ENCODE peak calls at places on chromosome 1, in ten cellular contexts. M, U, E, D, V, H, Q, S, K and B are unnamed samples.

GRCh38 chr1:11655263-11656079 is 794 bp downstream of the FBXO44 start:
- DNase-seq in U (no peak), H (no peak), K (no peak), D (no peak), S (no peak), Q (no peak), V (no peak), E (no peak), M (no peak), B (no peak)

GRCh38 chr1:198751741-198752140 is 112.9 kb downstream of the PTPRC start:
- DNase-seq in M (no peak), K (no peak), D (no peak), Q (no peak), H (no peak), E (no peak), S (no peak), V (no peak), U (no peak), B (no peak)

GRCh38 chr1:226520640-226521355 is 27.8 kb upstream of the STUM start:
- DNase-seq in V (no peak), Q (no peak), M (no peak), U (no peak), S (no peak), D (no peak), K (no peak), E (no peak), H (no peak), B (no peak)

GRCh38 chr1:93608188-93609109 is 73.2 kb downstream of the BCAR3 start:
- DNase-seq in H (no peak), K (no peak), E (no peak), U (no peak), S (no peak), Q (no peak), V (no peak), M (no peak), D (no peak), B (no peak)

GRCh38 chr1:64734289-64734652 is 10.6 kb upstream of the RAVER2 start:
- DNase-seq in H (no peak), K (no peak), D (no peak), S (no peak), Q (no peak), E (no peak), M (no peak), V (no peak), U (no peak), B (no peak)

GRCh38 chr1:38530957-38531356 is 328.6 kb downstream of the RRAGC start:
- DNase-seq in E (no peak), D (no peak), K (no peak), U (no peak), Q (no peak), M (no peak), H (no peak), S (no peak), V (no peak), B (no peak)

GRCh38 chr1:214570442-214570841 is 19.0 kb upstream of the PTPN14 start:
- DNase-seq in D (peak; percentile 37), Q (no peak), U (no peak), H (no peak), M (no peak), E (no peak), S (no peak), V (no peak), K (no peak), B (peak; percentile 44)

GRCh38 chr1:43321331-43321891 is 16.2 kb upstream of the MPL start:
- DNase-seq in M (no peak), V (no peak), Q (no peak), D (no peak), S (no peak), H (no peak), E (no peak), U (no peak), K (no peak), B (no peak)

GRCh38 chr1:175075572-175076568 is 8.2 kb downstream of the TNN start:
- DNase-seq in E (no peak), V (no peak), Q (no peak), H (no peak), K (no peak), S (no peak), U (no peak), M (peak; percentile 26), D (peak; percentile 51), B (no peak)

GRCh38 chr1:116076831-116077230 is 34.4 kb upstream of the MAB21L3 start:
- DNase-seq in U (no peak), E (no peak), D (peak; percentile 19), K (no peak), Q (no peak), M (peak; percentile 23), H (no peak), V (no peak), S (no peak), B (no peak)

GRCh38 chr1:33426906-33427305 is 4.0 kb downstream of the PHC2 start:
- DNase-seq in D (no peak), Q (no peak), K (no peak), H (no peak), S (no peak), V (no peak), M (no peak), U (no peak), E (no peak), B (no peak)

GRCh38 chr1:3543076-3544049 is 67.9 kb downstream of the MEGF6 start:
- DNase-seq in U (no peak), E (no peak), D (peak; percentile 96), K (no peak), V (peak; percentile 77), M (peak; percentile 87), Q (peak; percentile 60), S (no peak), H (no peak), B (peak; percentile 98)

GRCh38 chr1:9302745-9303524 is 10.2 kb downstream of the SPSB1 start:
- DNase-seq in S (no peak), U (no peak), V (no peak), Q (no peak), H (no peak), D (peak; percentile 97), M (peak; percentile 70), K (no peak), E (peak; percentile 54), B (peak; percentile 90)

GRCh38 chr1:31122779-31123178 is 57.3 kb upstream of the PUM1 start:
- DNase-seq in Q (no peak), D (peak; percentile 33), E (no peak), U (no peak), V (no peak), S (no peak), K (no peak), H (no peak), M (no peak), B (peak; percentile 51)

GRCh38 chr1:178091986-178092745 is 1.7 kb upstream of the RASAL2 start:
- DNase-seq in S (no peak), H (no peak), Q (no peak), D (peak; percentile 88), M (no peak), E (no peak), K (no peak), V (no peak), U (no peak), B (no peak)

GRCh38 chr1:84406209-84406917 is 8.1 kb downstream of the DNASE2B start:
- DNase-seq in V (no peak), Q (no peak), H (no peak), S (no peak), M (peak; percentile 58), U (no peak), E (no peak), K (no peak), D (peak; percentile 13), B (peak; percentile 20)

GRCh38 chr1:173190101-173190895 is 16.8 kb downstream of the TNFSF4 start:
- DNase-seq in Q (peak; percentile 57), S (no peak), D (peak; percentile 77), K (no peak), H (no peak), V (peak; percentile 85), E (peak; percentile 66), U (no peak), M (peak; percentile 72), B (peak; percentile 56)

GRCh38 chr1:54965624-54966340 is 14.6 kb upstream of the TMEM61 start:
- DNase-seq in E (no peak), Q (peak; percentile 22), K (no peak), S (no peak), V (peak; percentile 69), D (peak; percentile 69), U (no peak), H (no peak), M (no peak), B (peak; percentile 24)